ENCODE peak calls at places on chromosomes 13 and 19, in seven cellular contexts. One of them, this sample, is unnamed.

GRCh38 chr19:1126984-1127760 is 23.4 kb downstream of the GPX4 start:
- DNase-seq in choroid plexus epithelial cell: no peak
- DNase-seq in GM23248: no peak
- DNase-seq in psoas muscle: no peak
- DNase-seq in GM03348: no peak
- DNase-seq in SK-MEL-5: no peak
- DNase-seq in progenitor cell of endocrine pancreas: no peak
- DNase-seq in this sample: no peak

GRCh38 chr13:19860884-19861655 is 2.4 kb downstream of the ZMYM5 start:
- DNase-seq in choroid plexus epithelial cell: peak
- DNase-seq in GM23248: peak
- DNase-seq in psoas muscle: no peak
- DNase-seq in GM03348: no peak
- DNase-seq in SK-MEL-5: peak
- DNase-seq in progenitor cell of endocrine pancreas: no peak
- DNase-seq in this sample: peak

GRCh38 chr19:54164369-54165068 is 5.0 kb upstream of the LENG1 start:
- DNase-seq in choroid plexus epithelial cell: peak
- DNase-seq in GM23248: peak
- DNase-seq in psoas muscle: peak
- DNase-seq in GM03348: peak
- DNase-seq in SK-MEL-5: peak
- DNase-seq in progenitor cell of endocrine pancreas: peak
- DNase-seq in this sample: peak

GRCh38 chr19:58054792-58055482 is 4.1 kb upstream of the ZNF135 start:
- DNase-seq in choroid plexus epithelial cell: peak
- DNase-seq in GM23248: peak
- DNase-seq in psoas muscle: no peak
- DNase-seq in GM03348: no peak
- DNase-seq in SK-MEL-5: no peak
- DNase-seq in progenitor cell of endocrine pancreas: no peak
- DNase-seq in this sample: no peak

GRCh38 chr13:35966024-35966423 is 165.2 kb downstream of the DCLK1 start:
- DNase-seq in choroid plexus epithelial cell: no peak
- DNase-seq in GM23248: peak
- DNase-seq in psoas muscle: no peak
- DNase-seq in GM03348: no peak
- DNase-seq in SK-MEL-5: no peak
- DNase-seq in progenitor cell of endocrine pancreas: no peak
- DNase-seq in this sample: peak

GRCh38 chr13:91652389-91652788 is 254.0 kb downstream of the GPC5 start:
- DNase-seq in choroid plexus epithelial cell: no peak
- DNase-seq in GM23248: no peak
- DNase-seq in psoas muscle: no peak
- DNase-seq in GM03348: no peak
- DNase-seq in SK-MEL-5: peak
- DNase-seq in progenitor cell of endocrine pancreas: no peak
- DNase-seq in this sample: no peak

GRCh38 chr13:71879129-71879535 is 12.1 kb upstream of the DACH1 start:
- DNase-seq in choroid plexus epithelial cell: peak
- DNase-seq in GM23248: peak
- DNase-seq in psoas muscle: no peak
- DNase-seq in GM03348: no peak
- DNase-seq in SK-MEL-5: peak
- DNase-seq in progenitor cell of endocrine pancreas: no peak
- DNase-seq in this sample: no peak

GRCh38 chr13:97967226-97967625 is 13.8 kb downstream of the IPO5 start:
- DNase-seq in choroid plexus epithelial cell: no peak
- DNase-seq in GM23248: no peak
- DNase-seq in psoas muscle: no peak
- DNase-seq in GM03348: no peak
- DNase-seq in SK-MEL-5: no peak
- DNase-seq in progenitor cell of endocrine pancreas: no peak
- DNase-seq in this sample: no peak

GRCh38 chr13:100209857-100210580 is 121.1 kb downstream of the PCCA start:
- DNase-seq in choroid plexus epithelial cell: peak
- DNase-seq in GM23248: peak
- DNase-seq in psoas muscle: no peak
- DNase-seq in GM03348: peak
- DNase-seq in SK-MEL-5: no peak
- DNase-seq in progenitor cell of endocrine pancreas: no peak
- DNase-seq in this sample: peak